ENCODE peak calls at places on chromosome 11, in six cellular contexts. K is esophagus muscularis mucosa, L is neural progenitor cell, Z is AG09309, C is uterus, B is BJ. X is an unnamed sample.

GRCh38 chr11:122983438-122984185 is 2.0 kb upstream of the BSX start:
- DNase-seq in B (no peak), Z (no peak), L (peak; percentile 43), K (no peak), C (no peak), X (no peak)

GRCh38 chr11:130478204-130478701 is 29.8 kb downstream of the ADAMTS15 start:
- DNase-seq in K (peak; percentile 95), B (peak; percentile 82), C (peak; percentile 86), Z (peak; percentile 71), L (peak; percentile 16), X (peak; percentile 83)

GRCh38 chr11:112321521-112322172 is 61.0 kb upstream of the PLET1 start:
- DNase-seq in B (peak; percentile 63), C (no peak), K (no peak), Z (peak; percentile 64), L (no peak), X (peak; percentile 31)

GRCh38 chr11:73469401-73469800 is 93.2 kb downstream of the RELT start:
- DNase-seq in Z (no peak), K (no peak), C (no peak), L (no peak), B (no peak), X (no peak)

GRCh38 chr11:69136471-69136870 is 19.3 kb upstream of the SMIM38 start:
- DNase-seq in B (no peak), K (no peak), L (no peak), C (no peak), Z (no peak), X (no peak)

GRCh38 chr11:122893131-122893530 is 10.6 kb downstream of the JHY start:
- DNase-seq in C (no peak), K (no peak), L (no peak), Z (no peak), B (no peak), X (no peak)

GRCh38 chr11:127106938-127107337 is 106.4 kb upstream of the KIRREL3 start:
- DNase-seq in L (no peak), Z (no peak), B (no peak), K (no peak), C (no peak), X (no peak)

GRCh38 chr11:79119491-79120284 is 321.1 kb downstream of the TENM4 start:
- DNase-seq in Z (no peak), L (peak; percentile 81), K (peak; percentile 87), C (no peak), B (no peak), X (no peak)

GRCh38 chr11:7523416-7524210 is 9.8 kb downstream of the PPFIBP2 start:
- DNase-seq in L (no peak), C (no peak), Z (no peak), K (no peak), B (no peak), X (no peak)

GRCh38 chr11:95067042-95067827 is 516 bp downstream of the SRSF8 start:
- DNase-seq in B (no peak), Z (no peak), K (peak; percentile 95), L (peak; percentile 85), C (peak; percentile 90), X (peak; percentile 74)

GRCh38 chr11:116481126-116481644 is 291.6 kb downstream of the BUD13 start:
- DNase-seq in K (no peak), Z (no peak), C (no peak), B (no peak), L (no peak), X (no peak)

GRCh38 chr11:78290293-78291176 is 101.8 kb downstream of the USP35 start:
- DNase-seq in L (no peak), B (peak; percentile 31), Z (peak; percentile 52), C (no peak), K (no peak), X (peak; percentile 16)

GRCh38 chr11:65041206-65042035 is at the start of gene SAC3D1:
- DNase-seq in Z (no peak), B (no peak), C (no peak), K (no peak), L (peak; percentile 87), X (no peak)

GRCh38 chr11:37946155-37946766 is 1348.2 kb upstream of the RAG2 start:
- DNase-seq in Z (no peak), B (no peak), K (no peak), C (no peak), L (peak; percentile 60), X (peak; percentile 19)

GRCh38 chr11:120020981-120021380 is 116.9 kb downstream of the TRIM29 start:
- DNase-seq in K (no peak), L (no peak), Z (no peak), C (no peak), B (no peak), X (no peak)

DNA sequence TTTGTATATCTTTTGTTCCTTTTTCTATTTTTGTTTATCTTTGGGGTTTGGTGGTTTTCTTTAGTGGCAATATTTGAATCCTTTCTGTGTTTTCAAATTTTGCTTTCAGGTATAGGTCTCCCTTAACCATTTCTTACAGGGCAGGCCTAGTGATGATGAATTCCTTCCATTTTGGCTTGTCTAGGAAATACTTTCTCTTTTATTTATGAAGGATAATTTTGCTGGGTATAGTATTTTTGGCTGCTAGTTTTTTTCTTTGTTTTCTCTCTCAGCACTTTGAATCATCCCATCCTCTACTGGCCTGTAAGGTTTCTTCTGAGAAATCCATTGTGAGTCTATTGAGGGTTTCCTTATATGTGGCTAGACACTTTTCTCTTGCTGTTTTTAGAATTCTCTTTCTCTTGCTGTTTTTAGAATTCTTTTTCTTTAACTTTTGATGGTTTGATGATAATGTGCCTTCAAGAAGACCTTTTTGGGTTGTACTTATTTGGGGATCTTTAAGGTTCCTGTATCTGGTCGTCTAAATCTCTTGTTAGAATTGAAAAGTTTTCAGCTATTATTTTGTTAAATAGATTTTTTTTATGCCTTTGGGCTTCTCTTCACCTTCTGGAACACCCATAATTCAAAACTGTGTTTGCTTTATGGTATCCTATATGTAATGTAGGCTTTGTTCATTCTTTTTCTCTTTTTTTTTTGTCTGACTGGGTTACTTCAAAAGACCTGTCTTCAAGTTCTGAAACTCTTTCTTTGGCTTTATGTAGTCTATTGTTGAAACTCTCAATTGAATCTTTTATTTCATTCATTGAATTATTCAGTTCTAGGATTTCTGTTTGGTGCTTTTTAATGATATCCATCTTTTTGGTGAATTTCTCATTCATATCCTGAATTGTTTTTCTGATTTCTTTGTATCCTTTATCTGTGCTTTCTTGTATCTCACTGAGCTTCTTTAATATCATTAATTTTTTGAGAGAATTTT is 24.5 kb downstream of the CFAP300 start:
- DNase-seq in Z (no peak), K (no peak), L (no peak), C (no peak), B (no peak), X (no peak)
- TF ChIP-seq CTCF in Z (no peak), K (no peak), L (no peak), C (no peak), B (no peak), X (no peak)

GRCh38 chr11:68113986-68114385 is 7.2 kb downstream of the CHKA start:
- DNase-seq in Z (no peak), B (no peak), C (no peak), L (no peak), K (no peak), X (no peak)
- TF ChIP-seq CTCF in Z (peak; percentile 15), B (peak; percentile 33), C (no peak), L (no peak), K (peak; percentile 32), X (no peak)

DNA sequence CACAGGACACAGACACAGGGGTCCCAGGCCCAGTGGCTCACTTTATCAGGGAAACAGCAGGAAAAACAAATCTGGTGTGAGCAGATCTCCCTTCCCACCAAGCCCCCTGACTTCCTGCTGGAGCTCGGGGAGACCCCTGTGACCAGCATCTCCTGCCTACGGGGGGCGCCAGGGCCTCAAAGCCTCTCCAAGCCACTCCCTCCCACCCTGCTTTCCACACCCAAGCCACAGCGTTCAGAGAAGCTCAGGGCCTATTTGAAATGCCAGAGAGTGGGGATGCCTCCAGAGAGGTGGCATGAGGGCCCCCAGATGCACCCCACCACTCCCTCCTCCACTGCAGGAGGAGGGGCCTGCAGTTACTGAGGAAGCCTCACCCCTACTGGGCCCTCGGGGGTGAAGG is 5.7 kb upstream of the CDKN1C start:
- DNase-seq in L (peak; percentile 61), B (no peak), C (no peak), Z (no peak), K (no peak), X (no peak)
- TF ChIP-seq CTCF in L (peak; percentile 37), B (no peak), C (no peak), Z (no peak), K (no peak), X (no peak)

GRCh38 chr11:32183512-32183911 is 92.6 kb downstream of the RCN1 start:
- DNase-seq in B (no peak), L (no peak), C (no peak), K (no peak), Z (no peak), X (no peak)

GRCh38 chr11:32188785-32189184 is 97.9 kb downstream of the RCN1 start:
- DNase-seq in L (no peak), Z (no peak), K (no peak), B (no peak), C (no peak), X (no peak)

GRCh38 chr11:32186118-32186517 is 95.2 kb downstream of the RCN1 start:
- DNase-seq in K (no peak), C (no peak), B (no peak), L (no peak), Z (no peak), X (no peak)

GRCh38 chr11:32184057-32185055 is 93.5 kb downstream of the RCN1 start:
- DNase-seq in K (no peak), B (no peak), Z (no peak), C (no peak), L (no peak), X (no peak)

DNA sequence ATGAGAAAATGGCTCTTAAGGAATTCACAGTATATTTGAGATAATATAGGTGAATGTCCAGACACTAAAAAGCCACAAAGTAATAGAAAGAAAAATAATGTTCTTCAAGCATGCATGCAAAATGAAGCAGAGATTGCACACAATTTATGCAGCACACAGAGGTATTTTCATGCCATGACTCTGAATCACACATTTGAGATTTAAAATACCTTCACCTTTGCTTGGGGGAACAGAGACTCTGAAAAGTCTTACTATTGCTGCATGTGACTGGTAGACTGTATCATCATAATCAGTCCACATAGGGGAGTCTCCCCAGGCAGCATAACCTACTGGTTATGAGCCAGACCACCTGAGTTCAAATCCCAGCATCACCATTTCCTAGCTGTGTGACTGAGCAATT is 96.2 kb downstream of the RCN1 start:
- DNase-seq in Z (no peak), B (no peak), K (no peak), C (no peak), L (no peak), X (no peak)
- TF ChIP-seq CTCF in Z (no peak), B (no peak), K (no peak), C (no peak), L (no peak), X (no peak)

GRCh38 chr11:68049509-68050370 is 10.9 kb downstream of the TCIRG1 start:
- DNase-seq in K (no peak), C (no peak), L (no peak), Z (no peak), B (no peak), X (no peak)
- TF ChIP-seq CTCF in K (no peak), C (no peak), L (no peak), Z (no peak), B (no peak), X (no peak)

GRCh38 chr11:18650859-18651557 is 16.9 kb upstream of the SPTY2D1 start:
- DNase-seq in C (no peak), K (no peak), Z (no peak), B (no peak), L (peak; percentile 64), X (peak; percentile 40)
- TF ChIP-seq CTCF in C (peak; percentile 14), K (peak; percentile 59), Z (peak; percentile 51), B (peak; percentile 62), L (peak; percentile 54), X (peak; percentile 83)

GRCh38 chr11:12599408-12600143 is 74.6 kb upstream of the TEAD1 start:
- DNase-seq in K (no peak), C (peak; percentile 33), B (no peak), Z (no peak), L (peak; percentile 71), X (no peak)
- TF ChIP-seq CTCF in K (peak; percentile 79), C (peak; percentile 47), B (peak; percentile 48), Z (peak; percentile 51), L (peak; percentile 94), X (peak; percentile 73)

X was measured in HFFc6.